ENCODE peak calls at places on chromosome 7, in four cellular contexts. J is sciatic nerve, Y is cardiac muscle cell, F is HT-29. B is an unnamed sample.

GRCh38 chr7:132575336-132575986 is 809 bp downstream of the PLXNA4 start:
- DNase-seq in F (no peak), J (peak; percentile 65), Y (peak; percentile 71), B (no peak)

GRCh38 chr7:47534322-47535032 is 47.4 kb downstream of the TNS3 start:
- DNase-seq in F (peak; percentile 82), Y (no peak), J (no peak), B (no peak)

GRCh38 chr7:152136623-152137022 is 111.1 kb downstream of the GALNT11 start:
- DNase-seq in Y (peak; percentile 57), J (no peak), F (no peak), B (no peak)

GRCh38 chr7:36658603-36659516 is 65.4 kb downstream of the AOAH start:
- DNase-seq in F (no peak), Y (no peak), J (no peak), B (no peak)

GRCh38 chr7:4683884-4684565 is 1.9 kb downstream of the FOXK1 start:
- DNase-seq in J (peak; percentile 70), Y (peak; percentile 25), F (peak; percentile 82), B (no peak)

GRCh38 chr7:156448918-156449317 is 191.7 kb upstream of the RNF32 start:
- DNase-seq in F (no peak), J (no peak), Y (no peak), B (no peak)

GRCh38 chr7:22452142-22452763 is 47.7 kb downstream of the STEAP1B start:
- DNase-seq in Y (peak; percentile 67), F (peak; percentile 69), J (peak; percentile 66), B (no peak)

GRCh38 chr7:47697533-47697932 is 115.6 kb upstream of the TNS3 start:
- DNase-seq in F (no peak), J (no peak), Y (no peak), B (no peak)

GRCh38 chr7:46752881-46753366 is 829.0 kb downstream of the TNS3 start:
- DNase-seq in J (no peak), Y (no peak), F (peak; percentile 54), B (no peak)

GRCh38 chr7:148464932-148465331 is 125.6 kb upstream of the C7orf33 start:
- DNase-seq in J (no peak), Y (no peak), F (no peak), B (no peak)

GRCh38 chr7:67470256-67470751 is 473.7 kb downstream of the TYW1 start:
- DNase-seq in F (no peak), Y (peak; percentile 88), J (no peak), B (no peak)

GRCh38 chr7:123821320-123821719 is 23.6 kb upstream of the HYAL4 start:
- DNase-seq in J (no peak), F (no peak), Y (no peak), B (no peak)

GRCh38 chr7:106064329-106064728 is 47.8 kb downstream of the SYPL1 start:
- DNase-seq in Y (no peak), J (no peak), F (no peak), B (no peak)

GRCh38 chr7:1978656-1979590 is 253.8 kb downstream of the MAD1L1 start:
- DNase-seq in F (no peak), J (no peak), Y (no peak), B (no peak)

GRCh38 chr7:9453521-9453920 is 1020.1 kb downstream of the NXPH1 start:
- DNase-seq in F (no peak), Y (no peak), J (no peak), B (no peak)

GRCh38 chr7:132893560-132893959 is 188.3 kb downstream of the CHCHD3 start:
- DNase-seq in J (no peak), Y (no peak), F (no peak), B (no peak)

GRCh38 chr7:116230191-116231005 is 20.1 kb downstream of the TES start:
- DNase-seq in Y (no peak), F (no peak), J (no peak), B (no peak)

GRCh38 chr7:103937680-103938079 is 51.8 kb downstream of the RELN start:
- DNase-seq in Y (no peak), J (no peak), F (no peak), B (no peak)

GRCh38 chr7:22082553-22082885 is 136.8 kb upstream of the CDCA7L start:
- DNase-seq in J (no peak), F (no peak), Y (no peak), B (no peak)

GRCh38 chr7:40851001-40851400 is 716.2 kb downstream of the SUGCT start:
- DNase-seq in Y (no peak), F (no peak), J (no peak), B (no peak)

GRCh38 chr7:144761493-144761892 is 74.4 kb downstream of the TPK1 start:
- DNase-seq in F (no peak), J (no peak), Y (no peak), B (no peak)

GRCh38 chr7:30846378-30846777 is 65.3 kb upstream of the AQP1 start:
- DNase-seq in J (peak; percentile 61), F (peak; percentile 98), Y (no peak), B (no peak)

GRCh38 chr7:30896783-30897617 is 14.7 kb upstream of the AQP1 start:
- DNase-seq in J (no peak), Y (no peak), F (peak; percentile 42), B (no peak)

GRCh38 chr7:135467207-135467711 is 42.6 kb downstream of the CNOT4 start:
- DNase-seq in J (no peak), F (peak; percentile 35), Y (no peak), B (no peak)

GRCh38 chr7:51236470-51237127 is 80.0 kb downstream of the COBL start:
- DNase-seq in Y (no peak), J (no peak), F (no peak), B (no peak)

GRCh38 chr7:78189762-78190161 is 391.2 kb downstream of the PHTF2 start:
- DNase-seq in J (no peak), F (no peak), Y (no peak), B (no peak)

GRCh38 chr7:28505861-28506260 is 93.5 kb downstream of the CREB5 start:
- DNase-seq in Y (no peak), F (no peak), J (no peak), B (no peak)

GRCh38 chr7:117950601-117951278 is 77.5 kb upstream of the CTTNBP2 start:
- DNase-seq in Y (no peak), F (no peak), J (no peak), B (no peak)

GRCh38 chr7:124073325-124073676 is 40.4 kb upstream of the TMEM229A start:
- DNase-seq in J (no peak), F (no peak), Y (no peak), B (no peak)

GRCh38 chr7:102830206-102830605 is 81.4 kb downstream of the FAM185A start:
- DNase-seq in Y (no peak), J (no peak), F (no peak), B (no peak)

GRCh38 chr7:33698692-33699128 is 206.6 kb upstream of the BMPER start:
- DNase-seq in J (no peak), F (no peak), Y (no peak), B (no peak)

GRCh38 chr7:122692769-122693309 is 6.1 kb downstream of the RNF133 start:
- DNase-seq in Y (no peak), F (no peak), J (no peak), B (no peak)

GRCh38 chr7:38105874-38106483 is 72.1 kb upstream of the STARD3NL start:
- DNase-seq in J (no peak), Y (peak; percentile 67), F (peak; percentile 52), B (no peak)

B was measured in activated CD4-positive, CD25-positive, alpha-beta regulatory T cell.